ENCODE peak calls at places on chromosome 12, in eight cellular contexts. J is foreskin melanocyte; Q is coronary artery; U is activated naive CD4-positive, alpha-beta T cell treated with Interleukin-2 at 50 U/mL for 16 hours; Z is NCI-H2029; P is stimulated activated CD4-positive, alpha-beta T cell treated with anti-CD3 and anti-CD28 coated beads, Interleukin-1b, Interleukin-23, amount 100 ng/mL, for 1 hour; F is neural crest cell; G is A673. R is an unnamed sample.
A peak's percentile ranks its signal among the peaks of the same experiment; 100 is the strongest.

GRCh38 chr12:48159976-48160525 is 2.7 kb upstream of the ASB8 start:
- DNase-seq in J (peak; percentile 63), Q (no peak), U (no peak), Z (no peak), P (no peak), F (no peak), G (no peak), R (no peak)

GRCh38 chr12:110733089-110733715 is 9.5 kb downstream of the PPP1CC start:
- DNase-seq in J (peak; percentile 79), Q (no peak), U (no peak), Z (no peak), P (no peak), F (no peak), G (peak; percentile 72), R (no peak)

GRCh38 chr12:122318607-122319311 is 52.5 kb upstream of the VPS33A start:
- DNase-seq in J (no peak), Q (no peak), U (no peak), Z (no peak), P (no peak), F (no peak), G (peak; percentile 19), R (no peak)

GRCh38 chr12:96587691-96588090 is 98.3 kb downstream of the CFAP54 start:
- DNase-seq in J (no peak), Q (no peak), U (no peak), Z (no peak), P (no peak), F (no peak), G (no peak), R (no peak)

GRCh38 chr12:29655861-29656260 is 127.9 kb downstream of the TMTC1 start:
- DNase-seq in J (no peak), Q (no peak), U (no peak), Z (no peak), P (no peak), F (no peak), G (no peak), R (no peak)

GRCh38 chr12:12349711-12350665 is at the start of gene MANSC1:
- DNase-seq in J (no peak), Q (peak; percentile 77), U (peak; percentile 47), Z (peak; percentile 50), P (no peak), F (peak; percentile 52), G (peak; percentile 69), R (peak; percentile 85)

GRCh38 chr12:12681061-12681765 is 14.8 kb downstream of the GPR19 start:
- DNase-seq in J (no peak), Q (no peak), U (no peak), Z (no peak), P (no peak), F (no peak), G (no peak), R (no peak)

GRCh38 chr12:88305491-88305890 is 163.4 kb downstream of the TMTC3 start:
- DNase-seq in J (no peak), Q (no peak), U (no peak), Z (no peak), P (no peak), F (no peak), G (no peak), R (no peak)

GRCh38 chr12:52170827-52171226 is 21.0 kb downstream of the KRT80 start:
- DNase-seq in J (no peak), Q (no peak), U (no peak), Z (no peak), P (no peak), F (no peak), G (no peak), R (no peak)